ENCODE peak calls at places on chromosomes 16 and 17, in five cellular contexts. F, I, E, R and K are unnamed samples. For H3K27me3 and H4K20me1, the result is how much of the 10 kb centered on the place peaks cover.

GRCh38 chr17:17077861-17078732 is 35.8 kb downstream of the MPRIP start:
- DNase-seq in F (peak), I (peak), E (no peak), R (no peak), K (no peak)

GRCh38 chr17:50238594-50239287 is 35.5 kb upstream of the TMEM92 start:
- DNase-seq in F (no peak), I (peak), E (no peak), R (peak), K (no peak)

GRCh38 chr17:81253358-81254131 is 14.4 kb downstream of the NDUFAF8 start:
- DNase-seq in F (peak), I (peak), E (no peak), R (peak), K (peak)

GRCh38 chr17:56902350-56902749 is 11.5 kb downstream of the TRIM25 start:
- DNase-seq in F (no peak), I (peak), E (no peak), R (peak), K (peak)

GRCh38 chr17:4097165-4097960 is 45.5 kb downstream of the ZZEF1 start:
- DNase-seq in F (no peak), I (no peak), E (no peak), R (no peak), K (no peak)

GRCh38 chr17:81400154-81400938 is 5.1 kb downstream of the BAHCC1 start:
- DNase-seq in F (no peak), I (peak), E (no peak), R (peak), K (peak)

GRCh38 chr17:40696651-40697072 is 6.9 kb downstream of the KRT24 start:
- DNase-seq in F (no peak), I (peak), E (no peak), R (no peak), K (no peak)

GRCh38 chr17:11935734-11936406 is 61.4 kb downstream of the ZNF18 start:
- DNase-seq in F (peak), I (peak), E (peak), R (peak), K (peak)

GRCh38 chr17:12737740-12738469 is 51.4 kb upstream of the ARHGAP44 start:
- DNase-seq in F (no peak), I (no peak), E (no peak), R (no peak), K (no peak)

GRCh38 chr17:32259596-32259995 is 6.0 kb upstream of the RHBDL3 start:
- DNase-seq in F (no peak), I (no peak), E (no peak), R (peak), K (peak)

GRCh38 chr16:50293041-50293783 is 26.9 kb downstream of the ADCY7 start:
- DNase-seq in F (no peak), I (no peak), E (no peak), R (no peak), K (peak)

GRCh38 chr17:6064855-6065254 is 5.3 kb upstream of the WSCD1 start:
- DNase-seq in F (no peak), I (no peak), E (no peak), R (no peak), K (peak)

GRCh38 chr17:77772461-77772897 is 186.0 kb upstream of the TNRC6C start:
- DNase-seq in F (peak), I (peak), E (peak), R (peak), K (peak)

GRCh38 chr17:21288581-21289017 is 4.1 kb downstream of the MAP2K3 start:
- DNase-seq in F (no peak), I (peak), E (no peak), R (peak), K (peak)

GRCh38 chr17:19002805-19003542 is 1.6 kb downstream of the FAM83G start:
- DNase-seq in F (no peak), I (no peak), E (no peak), R (peak), K (peak)

GRCh38 chr16:58464916-58465731 is 34.8 kb upstream of the NDRG4 start:
- DNase-seq in F (no peak), I (no peak), E (no peak), R (no peak), K (no peak)

GRCh38 chr17:81801327-81801726 is 2.6 kb upstream of the GCGR start:
- DNase-seq in F (no peak), I (no peak), E (no peak), R (no peak), K (no peak)

GRCh38 chr17:53640808-53641207 is 181.9 kb upstream of the KIF2B start:
- DNase-seq in F (no peak), I (no peak), E (no peak), R (no peak), K (no peak)

GRCh38 chr16:67399218-67399733 is 6.0 kb upstream of the TPPP3 start:
- DNase-seq in F (peak), I (peak), E (no peak), R (peak), K (peak)

GRCh38 chr17:21209511-21210175 is 4.3 kb downstream of the TMEM11 start:
- DNase-seq in F (no peak), I (no peak), E (no peak), R (peak), K (no peak)

GRCh38 chr17:52027620-52028019 is 130.9 kb downstream of the CA10 start:
- DNase-seq in F (peak), I (peak), E (no peak), R (peak), K (peak)

GRCh38 chr17:7712111-7712771 is 5.3 kb upstream of the DNAH2 start:
- DNase-seq in F (peak), I (no peak), E (no peak), R (peak), K (peak)
- H3K27me3 ChIP-seq in F (under half), I (under half), E (under half), R (under half), K (under half)

DNA sequence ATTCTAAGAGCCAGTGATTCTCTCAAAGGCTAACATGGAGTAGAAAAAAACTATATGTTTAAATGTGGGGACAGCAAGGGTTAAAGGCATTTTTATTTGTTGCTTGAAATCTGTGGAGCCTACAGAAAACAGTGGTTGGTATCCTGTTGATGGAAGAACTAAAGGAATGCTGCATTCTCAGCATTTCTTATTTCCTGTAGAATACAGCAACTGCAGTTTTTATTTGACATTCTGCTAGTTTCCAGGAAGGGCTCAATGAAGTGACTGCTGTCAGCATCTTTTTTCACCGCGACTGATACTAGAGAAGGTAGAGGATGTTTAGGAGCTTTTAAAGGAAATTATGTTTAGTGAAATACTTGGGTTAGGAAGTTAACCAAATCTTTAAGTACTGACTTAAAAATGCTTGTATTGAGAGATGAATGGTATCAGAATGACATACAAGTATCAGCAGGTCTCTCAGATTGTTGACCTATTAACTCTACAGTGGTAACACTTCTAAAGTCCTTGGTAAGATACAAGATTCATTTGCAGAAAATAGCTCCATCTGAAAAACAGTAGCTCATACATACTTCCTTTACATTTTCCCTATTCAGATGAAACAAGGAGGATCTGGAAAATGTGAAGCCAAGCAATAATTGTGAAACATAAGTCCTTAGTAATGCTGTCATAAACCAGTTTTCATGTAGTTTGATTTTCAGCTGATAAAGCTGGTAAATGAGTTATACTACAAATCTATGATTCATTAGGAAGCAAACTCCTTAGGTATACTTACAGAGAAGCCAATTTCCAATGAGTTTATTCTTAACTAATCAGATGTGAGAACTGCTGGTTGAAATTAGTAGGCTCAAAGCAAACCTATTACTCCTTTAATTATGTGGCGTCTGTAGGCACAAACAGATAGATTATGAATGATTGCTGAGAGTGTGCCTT is 15.2 kb downstream of the CLTC start:
- DNase-seq in F (no peak), I (peak), E (no peak), R (peak), K (no peak)
- H4K20me1 ChIP-seq in F (half or more), I (half or more), E (half or more), R (half or more), K (half or more)

GRCh38 chr16:1010815-1011214 is 29.2 kb downstream of the SOX8 start:
- DNase-seq in F (no peak), I (no peak), E (no peak), R (no peak), K (no peak)
- H3K27me3 ChIP-seq in F (under half), I (under half), E (under half), R (under half), K (under half)

GRCh38 chr16:3465301-3465700 is 21.8 kb downstream of the NAA60 start:
- DNase-seq in F (no peak), I (no peak), E (no peak), R (no peak), K (peak)
- H4K20me1 ChIP-seq in F (half or more), I (under half), E (under half), R (under half), K (half or more)

GRCh38 chr17:35010093-35010492 is 29.8 kb downstream of the LIG3 start:
- DNase-seq in F (no peak), I (no peak), E (no peak), R (peak), K (no peak)

GRCh38 chr17:35006961-35007360 is 26.6 kb downstream of the LIG3 start:
- DNase-seq in F (no peak), I (no peak), E (no peak), R (no peak), K (no peak)

GRCh38 chr17:35002876-35003551 is 22.7 kb downstream of the LIG3 start:
- DNase-seq in F (peak), I (peak), E (no peak), R (peak), K (no peak)

GRCh38 chr17:35003778-35004177 is 23.5 kb downstream of the LIG3 start:
- DNase-seq in F (no peak), I (no peak), E (no peak), R (no peak), K (peak)

DNA sequence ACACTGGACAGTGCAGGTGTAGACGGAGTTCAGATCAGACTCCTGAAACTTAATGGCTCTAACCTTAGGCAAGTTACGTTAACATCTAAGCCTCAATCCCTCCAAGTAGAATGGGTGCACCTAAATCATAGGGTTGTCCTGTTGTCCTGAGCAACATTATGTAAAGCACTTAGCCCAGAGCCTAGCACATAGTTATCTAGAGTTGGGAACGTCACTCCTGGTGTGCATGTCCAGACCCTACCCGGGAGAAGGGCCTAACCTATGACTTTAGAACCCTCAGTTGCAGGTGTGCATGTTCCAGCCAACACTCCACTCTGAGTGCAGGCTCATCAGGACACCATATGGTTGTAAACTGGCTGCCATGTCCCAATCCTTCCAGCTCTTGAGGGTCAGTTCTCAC is 26.0 kb downstream of the LIG3 start:
- DNase-seq in F (no peak), I (no peak), E (no peak), R (no peak), K (no peak)
- H3K27me3 ChIP-seq in F (under half), I (under half), E (under half), R (under half), K (under half)

GRCh38 chr17:83092931-83093330 is 13.5 kb downstream of the METRNL start:
- DNase-seq in F (no peak), I (no peak), E (no peak), R (no peak), K (no peak)

GRCh38 chr17:83091257-83092141 is 12.1 kb downstream of the METRNL start:
- DNase-seq in F (peak), I (peak), E (no peak), R (peak), K (no peak)

GRCh38 chr17:83093506-83093905 is 14.1 kb downstream of the METRNL start:
- DNase-seq in F (no peak), I (no peak), E (no peak), R (no peak), K (no peak)

GRCh38 chr17:83090424-83091256 is 11.2 kb downstream of the METRNL start:
- DNase-seq in F (no peak), I (no peak), E (no peak), R (no peak), K (no peak)

DNA sequence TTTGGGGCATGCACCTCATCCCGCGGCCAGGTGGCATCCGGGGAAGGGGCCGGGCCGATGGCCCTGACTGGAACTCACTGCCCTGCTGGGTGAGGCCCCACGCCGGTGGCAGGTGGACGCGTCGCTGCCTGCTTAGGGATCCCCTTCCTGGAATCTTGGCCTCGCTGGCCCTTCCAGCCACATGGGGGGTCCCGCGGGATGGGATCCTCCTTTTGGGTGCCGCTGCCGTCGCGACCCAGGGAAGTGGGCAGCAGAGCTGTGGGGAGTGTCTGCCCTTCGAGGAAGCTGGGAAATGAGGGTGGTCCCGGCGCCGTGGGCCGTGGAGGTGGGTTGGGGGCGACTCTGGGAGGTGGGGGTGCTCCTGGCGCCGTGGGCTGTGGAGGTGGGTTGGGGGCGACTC is 12.8 kb downstream of the METRNL start:
- DNase-seq in F (no peak), I (no peak), E (no peak), R (no peak), K (no peak)
- H4K20me1 ChIP-seq in F (under half), I (under half), E (under half), R (under half), K (half or more)